ENCODE peak calls at places on chromosomes 6 and 20, in six cellular contexts. X is adrenal gland, V is heart left ventricle, R is bronchial epithelial cell, O is T-helper 2 cell, K is psoas muscle. B is an unnamed sample.

GRCh38 chr6:25769983-25770382 is 15.4 kb downstream of the SLC17A4 start:
- DNase-seq in X (no peak), V (no peak), O (no peak), K (no peak), R (peak), B (no peak)

GRCh38 chr6:48747040-48747439 is 636.0 kb upstream of the PTCHD4 start:
- DNase-seq in X (no peak), K (no peak), V (no peak), O (no peak), R (peak), B (no peak)

GRCh38 chr20:641516-641913 is 11.5 kb downstream of the SRXN1 start:
- DNase-seq in R (no peak), X (peak), V (no peak), O (no peak), K (no peak), B (no peak)

GRCh38 chr6:34912715-34913464 is 23.8 kb downstream of the ANKS1A start:
- DNase-seq in O (peak), V (no peak), R (peak), K (no peak), X (no peak), B (no peak)

GRCh38 chr6:127403636-127404035 is 55.6 kb downstream of the KIAA0408 start:
- DNase-seq in O (no peak), V (no peak), R (no peak), K (no peak), X (no peak), B (no peak)

GRCh38 chr20:5065489-5066383 is 54.0 kb downstream of the PCNA start:
- DNase-seq in R (peak), O (no peak), X (peak), V (peak), K (peak), B (no peak)

GRCh38 chr6:28117386-28118050 is 6.9 kb upstream of the ZSCAN16 start:
- DNase-seq in X (no peak), K (no peak), O (no peak), V (no peak), R (no peak), B (no peak)

GRCh38 chr20:43843096-43843964 is 71.3 kb upstream of the TOX2 start:
- DNase-seq in R (peak), X (no peak), V (no peak), O (no peak), K (no peak), B (no peak)

GRCh38 chr6:137970368-137970767 is 103.3 kb downstream of the TNFAIP3 start:
- DNase-seq in X (no peak), V (no peak), O (no peak), K (no peak), R (no peak), B (no peak)

GRCh38 chr6:15313367-15313766 is 67.5 kb downstream of the JARID2 start:
- DNase-seq in R (no peak), O (no peak), X (peak), V (peak), K (peak), B (no peak)

GRCh38 chr6:161035182-161035980 is 43.8 kb downstream of the MAP3K4 start:
- DNase-seq in K (no peak), X (no peak), R (no peak), V (no peak), O (no peak), B (no peak)

GRCh38 chr6:118451839-118452238 is 96.3 kb upstream of the PLN start:
- DNase-seq in O (no peak), V (no peak), K (no peak), X (no peak), R (no peak), B (no peak)

GRCh38 chr6:158262082-158262481 is 50.2 kb upstream of the TULP4 start:
- DNase-seq in O (no peak), R (no peak), K (no peak), V (no peak), X (no peak), B (no peak)

GRCh38 chr6:127483399-127484055 is 24.3 kb upstream of the KIAA0408 start:
- DNase-seq in O (no peak), K (no peak), X (no peak), V (no peak), R (no peak), B (no peak)

GRCh38 chr6:87274660-87275273 is 47.6 kb upstream of the SMIM8 start:
- DNase-seq in V (no peak), R (peak), O (no peak), X (peak), K (no peak), B (no peak)

GRCh38 chr6:17610835-17611234 is 10.7 kb downstream of the FAM8A1 start:
- DNase-seq in K (no peak), R (no peak), O (no peak), V (no peak), X (no peak), B (no peak)

GRCh38 chr6:166758136-166758704 is 131.2 kb upstream of the RPS6KA2 start:
- DNase-seq in R (no peak), K (no peak), X (no peak), V (no peak), O (no peak), B (no peak)

GRCh38 chr6:44298055-44298803 is 14.9 kb downstream of the AARS2 start:
- DNase-seq in R (no peak), K (no peak), O (no peak), V (no peak), X (no peak), B (no peak)

GRCh38 chr6:167279766-167280440 is 11.2 kb upstream of the UNC93A start:
- DNase-seq in K (no peak), O (no peak), R (no peak), V (no peak), X (no peak), B (no peak)